ENCODE peak calls at places on chromosomes 3 and 15, in nine cellular contexts. D is activated B cell treated with CpG ODN at 0.5 μM for 24 hours; I is NCI-H774; L is testis; O is stomach; A is NCI-H1436 treated with DMSO at 0.1 percent for 48 hours; F is neural progenitor cell; P is NCI-H2081; J is activated T-helper 1 cell treated with anti-CD3 and anti-CD28 coated beads, Interleukin-2, amount 50 U/mL, for 16 hours. B is an unnamed sample.
A peak's percentile ranks its signal among the peaks of the same experiment; 100 is the strongest.

GRCh38 chr15:88204584-88204983 is 52.0 kb downstream of the NTRK3 start:
- DNase-seq in D (no peak), I (no peak), L (no peak), O (no peak), A (no peak), F (no peak), P (no peak), J (no peak), B (no peak)

GRCh38 chr3:43782541-43782940 is 91.8 kb downstream of the ABHD5 start:
- DNase-seq in D (no peak), I (no peak), L (no peak), O (no peak), A (no peak), F (no peak), P (no peak), J (no peak), B (no peak)

GRCh38 chr3:126130081-126130855 is 46.3 kb upstream of the SLC41A3 start:
- DNase-seq in D (peak; percentile 7), I (no peak), L (peak; percentile 4), O (peak; percentile 66), A (no peak), F (no peak), P (no peak), J (no peak), B (peak; percentile 33)

GRCh38 chr3:127456471-127457093 is 134.0 kb downstream of the TPRA1 start:
- DNase-seq in D (no peak), I (peak; percentile 39), L (no peak), O (peak; percentile 67), A (no peak), F (no peak), P (peak; percentile 11), J (no peak), B (peak; percentile 51)

GRCh38 chr3:72270072-72270611 is 485.2 kb upstream of the PROK2 start:
- DNase-seq in D (no peak), I (no peak), L (peak; percentile 96), O (peak; percentile 75), A (no peak), F (no peak), P (no peak), J (no peak), B (no peak)

GRCh38 chr3:152452318-152452717 is 183.6 kb downstream of the MBNL1 start:
- DNase-seq in D (no peak), I (no peak), L (no peak), O (no peak), A (no peak), F (no peak), P (no peak), J (no peak), B (no peak)

GRCh38 chr3:136835079-136835816 is 16.3 kb downstream of the SLC35G2 start:
- DNase-seq in D (no peak), I (no peak), L (no peak), O (no peak), A (no peak), F (no peak), P (no peak), J (no peak), B (no peak)

GRCh38 chr3:180707921-180708320 is 28.6 kb upstream of the CCDC39 start:
- DNase-seq in D (no peak), I (peak; percentile 52), L (no peak), O (no peak), A (no peak), F (no peak), P (peak; percentile 76), J (no peak), B (peak; percentile 65)

GRCh38 chr3:187946031-187946691 is 200.9 kb upstream of the BCL6 start:
- DNase-seq in D (no peak), I (peak; percentile 18), L (no peak), O (no peak), A (peak; percentile 64), F (no peak), P (no peak), J (no peak), B (no peak)

B was measured in NCI-H146.